ENCODE peak calls at places on chromosomes 16 and 17, in six cellular contexts. E is GM10248, D is cardiac muscle cell, V is BJ, O is nephron progenitor cell, W is uterus. H is an unnamed sample.

GRCh38 chr16:26598989-26599785 is 467.5 kb upstream of the C16orf82 start:
- DNase-seq in O (no peak), D (no peak), V (no peak), E (no peak), W (no peak), H (no peak)

GRCh38 chr16:1984347-1985225 is 593 bp downstream of the GFER start:
- DNase-seq in O (no peak), D (no peak), E (no peak), V (no peak), W (no peak), H (no peak)

GRCh38 chr16:4323071-4323844 is 7.4 kb downstream of the GLIS2 start:
- DNase-seq in V (no peak), O (no peak), W (no peak), E (no peak), D (no peak), H (no peak)

GRCh38 chr17:27216836-27217235 is 77.1 kb upstream of the WSB1 start:
- DNase-seq in D (no peak), W (no peak), E (no peak), O (no peak), V (no peak), H (no peak)

GRCh38 chr17:74960739-74961342 is 11.7 kb downstream of the HID1 start:
- DNase-seq in W (no peak), D (peak; percentile 73), V (no peak), O (peak; percentile 74), E (peak; percentile 80), H (no peak)

GRCh38 chr16:4944333-4945281 is 7.7 kb upstream of the PPL start:
- DNase-seq in D (peak; percentile 63), E (no peak), W (peak; percentile 96), O (no peak), V (peak; percentile 82), H (no peak)

GRCh38 chr17:7687072-7687907 is at the start of gene TP53:
- DNase-seq in E (peak; percentile 85), W (peak; percentile 85), O (peak; percentile 78), D (peak; percentile 90), V (peak; percentile 62), H (peak; percentile 85)

GRCh38 chr16:4685292-4685691 is 8.1 kb upstream of the NUDT16L1 start:
- DNase-seq in D (no peak), E (no peak), V (no peak), W (no peak), O (no peak), H (no peak)

GRCh38 chr16:73059779-73060178 is 11.9 kb upstream of the ZFHX3 start:
- DNase-seq in E (no peak), W (no peak), O (no peak), V (no peak), D (no peak), H (no peak)

GRCh38 chr16:73056911-73057310 is 9.0 kb upstream of the ZFHX3 start:
- DNase-seq in W (no peak), O (no peak), D (no peak), E (no peak), V (no peak), H (no peak)

GRCh38 chr16:73058616-73059409 is 10.9 kb upstream of the ZFHX3 start:
- DNase-seq in O (peak; percentile 75), E (peak; percentile 51), V (no peak), W (peak; percentile 51), D (peak; percentile 72), H (no peak)

GRCh38 chr16:73057369-73058210 is 9.7 kb upstream of the ZFHX3 start:
- DNase-seq in V (no peak), D (peak; percentile 61), O (peak; percentile 62), E (peak; percentile 57), W (peak; percentile 54), H (no peak)

GRCh38 chr16:73058221-73058615 is 10.3 kb upstream of the ZFHX3 start:
- DNase-seq in O (peak; percentile 61), W (peak; percentile 57), D (peak; percentile 59), E (peak; percentile 79), V (no peak), H (peak; percentile 23)
- TF ChIP-seq CTCF in O (no peak), W (no peak), D (no peak), E (no peak), V (no peak), H (no peak)

GRCh38 chr16:3058173-3059030 is 7.0 kb upstream of the IL32 start:
- DNase-seq in O (peak; percentile 58), W (no peak), V (no peak), D (peak; percentile 59), E (peak; percentile 73), H (no peak)
- TF ChIP-seq CTCF in O (no peak), W (no peak), V (no peak), D (no peak), E (peak; percentile 59), H (no peak)

DNA sequence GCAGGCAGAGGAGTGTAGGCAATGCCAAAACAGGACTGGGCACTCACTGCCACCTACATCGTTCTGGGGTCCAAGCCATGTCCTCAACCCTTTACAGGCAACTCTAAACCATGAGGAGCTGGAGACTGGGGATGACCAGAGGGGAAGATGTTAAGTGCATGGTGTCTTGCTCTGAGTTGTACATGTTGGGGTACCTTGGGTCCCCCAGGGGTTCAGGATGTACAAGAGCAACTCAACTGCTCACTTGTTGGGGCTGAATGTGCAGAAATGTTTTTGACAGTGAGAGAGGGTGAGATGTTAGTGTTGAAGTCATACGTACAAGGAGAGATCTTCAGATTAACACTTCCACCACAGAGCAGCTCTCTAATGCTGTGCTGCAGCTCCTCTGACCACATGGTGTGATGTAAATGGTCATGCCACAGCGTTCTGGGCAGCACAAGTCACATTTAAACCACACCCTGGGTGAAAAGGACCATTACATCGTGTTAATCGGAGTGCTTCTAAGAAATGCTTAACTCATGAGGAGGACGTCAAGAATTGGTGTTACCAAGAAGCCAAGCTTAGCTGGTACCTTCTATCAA is 2.4 kb downstream of the CCL18 start:
- DNase-seq in W (no peak), E (no peak), O (no peak), D (no peak), V (no peak), H (peak; percentile 67)
- TF ChIP-seq CTCF in W (no peak), E (no peak), O (no peak), D (no peak), V (no peak), H (no peak)

GRCh38 chr16:47774661-47775060 is 313.5 kb downstream of the PHKB start:
- DNase-seq in V (no peak), O (no peak), E (no peak), D (no peak), W (no peak), H (no peak)
- TF ChIP-seq CTCF in V (no peak), O (no peak), E (no peak), D (no peak), W (no peak), H (no peak)

DNA sequence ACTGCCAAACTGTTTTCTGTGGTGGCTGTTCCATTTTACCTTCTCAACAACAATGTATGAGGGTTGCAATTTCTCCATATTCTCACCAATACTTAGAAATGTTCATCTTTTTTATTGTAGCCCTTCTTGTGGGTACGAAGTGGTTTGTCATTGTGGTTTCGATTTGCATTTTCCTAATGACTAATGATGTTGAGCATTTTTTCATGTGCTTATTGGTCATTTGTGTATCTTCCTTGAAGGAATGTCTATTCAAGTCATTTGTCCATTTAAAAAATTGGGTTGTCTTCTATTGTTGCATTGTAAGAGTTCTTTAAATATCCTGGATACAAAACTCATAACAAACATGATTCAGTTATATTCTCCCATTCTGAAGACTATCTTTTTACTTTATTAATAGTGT is 47.5 kb upstream of the CCL2 start:
- DNase-seq in O (no peak), W (no peak), E (no peak), D (no peak), V (no peak), H (no peak)
- TF ChIP-seq CTCF in O (no peak), W (no peak), E (no peak), D (no peak), V (no peak), H (no peak)

GRCh38 chr17:30556374-30557332 is 79.4 kb downstream of the GOSR1 start:
- DNase-seq in D (no peak), E (no peak), V (no peak), O (no peak), W (peak; percentile 6), H (no peak)

GRCh38 chr17:30551666-30552339 is 74.6 kb downstream of the GOSR1 start:
- DNase-seq in O (no peak), W (no peak), D (no peak), V (no peak), E (no peak), H (no peak)

GRCh38 chr17:30555942-30556341 is 78.7 kb downstream of the GOSR1 start:
- DNase-seq in V (no peak), D (no peak), E (no peak), O (no peak), W (no peak), H (no peak)

GRCh38 chr17:30552994-30553565 is 75.9 kb downstream of the GOSR1 start:
- DNase-seq in O (no peak), V (no peak), W (no peak), D (no peak), E (no peak), H (no peak)

GRCh38 chr17:30554839-30555751 is 77.9 kb downstream of the GOSR1 start:
- DNase-seq in E (no peak), D (peak; percentile 38), W (no peak), V (no peak), O (no peak), H (no peak)
- TF ChIP-seq CTCF in E (peak; percentile 24), D (peak; percentile 33), W (no peak), V (peak; percentile 47), O (no peak), H (no peak)

DNA sequence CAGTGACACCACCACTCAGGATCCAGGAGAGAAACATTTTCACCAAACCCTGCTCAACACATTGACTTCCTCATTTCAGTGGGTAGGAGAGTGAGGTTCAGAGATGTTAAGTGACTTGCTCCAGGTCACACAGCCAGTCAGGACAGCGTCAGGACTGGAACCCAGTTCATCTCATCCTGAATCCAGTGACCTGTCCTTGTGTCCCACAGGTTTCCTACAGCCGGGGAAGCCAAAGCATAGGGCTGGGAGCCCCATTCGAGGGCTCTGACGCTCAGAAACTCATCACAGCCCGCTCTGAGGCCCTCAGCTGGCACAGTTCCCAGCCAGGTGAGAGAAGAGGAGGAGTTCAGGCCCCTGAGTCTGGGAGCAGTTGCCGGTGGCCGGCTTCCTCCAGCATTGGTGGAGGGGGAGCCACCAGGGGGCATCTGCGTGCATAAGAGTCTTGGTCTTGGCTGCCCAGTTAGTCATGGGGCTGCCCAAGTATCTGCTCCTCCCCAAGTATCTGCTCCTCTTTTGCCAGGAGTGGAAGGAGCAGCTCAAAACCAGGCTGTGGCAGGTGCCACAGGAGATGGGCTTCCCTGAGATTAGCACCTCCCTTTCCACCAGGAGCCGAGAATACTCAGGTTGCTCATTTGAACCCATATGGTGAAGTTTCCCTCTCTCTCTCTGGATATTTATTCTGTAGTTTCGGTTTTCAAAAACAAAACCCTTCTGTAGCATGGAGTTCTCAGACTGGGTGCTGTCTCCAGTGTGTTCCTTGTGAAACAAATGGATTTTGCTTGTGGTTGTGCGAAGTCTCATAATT is 56.0 kb downstream of the TNFRSF13B start:
- DNase-seq in O (peak; percentile 65), E (peak; percentile 76), D (peak; percentile 63), W (no peak), V (no peak), H (no peak)
- TF ChIP-seq CTCF in O (peak; percentile 47), E (peak; percentile 75), D (peak; percentile 71), W (no peak), V (peak; percentile 70), H (peak; percentile 29)